ENCODE peak calls at places on chromosomes 2 and 18, in four cellular contexts. D is HepG2, L is A549, I is K562. H is an unnamed sample.

GRCh38 chr2:40192864-40193669 is 258.8 kb downstream of the SLC8A1 start:
- DNase-seq in D (no peak), L (no peak), I (no peak), H (no peak)

GRCh38 chr2:173545364-173545734 is 190.7 kb downstream of the CDCA7 start:
- DNase-seq in D (no peak), L (peak), I (no peak), H (no peak)

GRCh38 chr18:702957-703659 is 9.3 kb downstream of the ENOSF1 start:
- DNase-seq in D (peak), L (peak), I (no peak), H (peak)

GRCh38 chr2:24730481-24730880 is 62.7 kb downstream of the PTRHD1 start:
- DNase-seq in D (no peak), L (no peak), I (no peak), H (peak)

GRCh38 chr2:104945866-104946265 is 92.0 kb downstream of the POU3F3 start:
- DNase-seq in D (no peak), L (no peak), I (no peak), H (no peak)

GRCh38 chr2:164114937-164115336 is 379.1 kb upstream of the FIGN start:
- DNase-seq in D (no peak), L (no peak), I (no peak), H (no peak)

GRCh38 chr2:200396726-200397348 is 90.3 kb downstream of the SPATS2L start:
- DNase-seq in D (no peak), L (no peak), I (no peak), H (peak)

GRCh38 chr18:7896164-7896563 is 329.0 kb downstream of the PTPRM start:
- DNase-seq in D (no peak), L (no peak), I (no peak), H (no peak)

GRCh38 chr2:215705771-215706261 is 269.9 kb upstream of the FN1 start:
- DNase-seq in D (no peak), L (peak), I (no peak), H (no peak)

GRCh38 chr2:24111407-24111861 is 11.7 kb downstream of the PFN4 start:
- DNase-seq in D (no peak), L (peak), I (peak), H (no peak)

GRCh38 chr2:62461707-62462106 is 44.3 kb downstream of the TMEM17 start:
- DNase-seq in D (no peak), L (peak), I (no peak), H (no peak)

GRCh38 chr2:121748202-121748601 is 7.2 kb upstream of the TSN start:
- DNase-seq in D (peak), L (peak), I (peak), H (peak)

GRCh38 chr2:6492573-6492972 is 373.1 kb downstream of the CMPK2 start:
- DNase-seq in D (no peak), L (no peak), I (no peak), H (no peak)

GRCh38 chr2:99672766-99673375 is 183.1 kb upstream of the REV1 start:
- DNase-seq in D (no peak), L (no peak), I (no peak), H (no peak)

GRCh38 chr18:37962316-37962966 is 396.8 kb upstream of the CELF4 start:
- DNase-seq in D (no peak), L (no peak), I (no peak), H (no peak)

GRCh38 chr18:8602040-8602439 is 7.2 kb upstream of the RAB12 start:
- DNase-seq in D (no peak), L (no peak), I (peak), H (no peak)

GRCh38 chr2:3466482-3466863 is 52.9 kb downstream of the ADI1 start:
- DNase-seq in D (no peak), L (no peak), I (no peak), H (no peak)

GRCh38 chr18:78295271-78295670 is 684.3 kb upstream of the SALL3 start:
- DNase-seq in D (no peak), L (no peak), I (no peak), H (no peak)

GRCh38 chr18:78292602-78293001 is 687.0 kb upstream of the SALL3 start:
- DNase-seq in D (no peak), L (no peak), I (no peak), H (no peak)

GRCh38 chr18:78296152-78296551 is 683.5 kb upstream of the SALL3 start:
- DNase-seq in D (no peak), L (no peak), I (no peak), H (no peak)

GRCh38 chr18:78293940-78294401 is 685.6 kb upstream of the SALL3 start:
- DNase-seq in D (no peak), L (no peak), I (no peak), H (no peak)

DNA sequence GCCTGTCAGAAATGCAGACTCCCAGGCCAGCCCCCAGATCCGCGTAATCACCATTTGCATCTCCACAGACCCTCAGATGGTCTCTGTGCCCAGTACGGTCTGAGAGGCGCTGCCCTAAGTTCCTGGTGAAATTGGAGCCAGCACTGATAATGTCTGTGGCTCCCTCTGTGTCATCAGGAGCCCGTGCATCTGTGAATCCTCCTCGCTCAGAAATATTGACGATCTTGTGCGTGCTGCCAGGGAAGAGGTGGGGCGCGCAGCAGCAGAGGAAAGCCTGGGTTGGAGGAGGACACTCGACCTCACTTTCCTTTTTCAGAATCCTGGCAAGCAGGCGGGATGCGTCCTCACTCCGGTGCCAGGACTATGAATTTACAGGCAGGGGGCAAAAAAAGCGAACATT is 686.1 kb upstream of the SALL3 start:
- DNase-seq in D (no peak), L (no peak), I (no peak), H (no peak)
- H3K4me3 ChIP-seq in D (no peak), L (no peak), I (no peak), H (no peak)

GRCh38 chr18:52667388-52667787 is 327.4 kb downstream of the DCC start:
- DNase-seq in D (no peak), L (no peak), I (no peak), H (no peak)

GRCh38 chr18:52670903-52671302 is 330.9 kb downstream of the DCC start:
- DNase-seq in D (peak), L (peak), I (no peak), H (no peak)
- TF ChIP-seq MYC in D (no peak), L (no peak), I (no peak), H (no peak)

DNA sequence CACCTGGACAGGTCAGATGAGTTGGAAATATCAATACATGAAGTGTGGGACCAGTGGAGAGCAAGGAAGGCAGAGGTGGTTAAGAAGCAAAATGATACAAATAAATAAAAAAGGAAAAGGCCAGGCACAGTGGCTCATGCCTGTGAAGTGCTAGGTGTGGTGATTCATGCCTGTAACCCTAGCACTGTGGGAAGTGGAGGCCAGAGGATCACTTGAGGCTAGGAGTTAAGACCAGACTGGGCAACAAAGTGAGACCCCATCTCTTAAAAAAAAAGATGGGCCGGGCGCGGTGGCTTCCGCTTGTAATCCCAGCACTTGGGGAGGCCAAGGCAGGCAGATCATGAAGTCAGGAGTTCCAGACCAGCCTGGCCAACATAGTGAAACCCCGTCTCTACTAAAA is 2.9 kb downstream of the STON1 start:
- DNase-seq in D (no peak), L (no peak), I (no peak), H (no peak)
- TF ChIP-seq JUN in D (no peak), L (no peak), I (no peak), H (no peak)

DNA sequence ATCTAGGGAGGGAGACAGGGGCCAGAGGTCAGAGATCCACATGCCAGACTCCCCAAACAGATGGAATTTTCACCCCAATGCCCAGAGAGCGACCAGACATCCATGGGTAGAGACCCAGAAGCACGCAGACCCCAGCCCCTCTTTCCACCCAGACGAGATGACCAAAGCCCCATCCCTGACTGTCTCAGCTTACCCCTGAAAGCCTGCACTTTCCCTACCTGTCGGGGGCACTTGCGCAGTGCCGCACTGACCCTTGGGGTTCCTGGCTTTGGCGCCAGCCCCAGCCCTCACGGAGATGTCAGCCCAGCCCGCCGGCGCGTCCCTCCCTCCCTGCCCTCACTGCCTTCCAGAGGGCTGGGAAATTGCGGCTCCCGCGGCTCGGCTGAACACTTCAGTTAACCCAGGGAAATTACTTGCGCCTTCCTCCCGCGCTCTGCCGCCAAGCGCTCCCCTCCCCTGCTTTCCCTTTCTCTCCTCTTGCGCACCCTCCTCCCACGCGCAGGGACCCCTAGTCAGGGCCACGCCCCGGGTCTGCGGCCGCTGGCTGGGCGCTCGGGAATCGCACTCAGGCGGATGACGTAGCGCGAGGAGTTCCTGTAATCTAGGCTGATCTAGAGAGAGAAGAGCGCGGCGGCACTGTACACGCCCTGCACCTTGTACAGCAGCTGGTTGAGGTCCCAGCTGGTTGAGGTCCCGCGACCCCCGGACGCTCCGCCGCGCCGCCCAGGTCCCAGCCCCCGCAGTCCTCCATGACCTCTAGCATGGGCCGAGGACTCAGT is 12.0 kb downstream of the ALPG start:
- DNase-seq in D (no peak), L (no peak), I (peak), H (no peak)
- H3K4me3 ChIP-seq in D (no peak), L (peak), I (no peak), H (no peak)

GRCh38 chr2:175628243-175628642 is 373.8 kb downstream of the LNPK start:
- DNase-seq in D (no peak), L (no peak), I (no peak), H (no peak)

GRCh38 chr2:175630319-175631246 is 371.5 kb downstream of the LNPK start:
- DNase-seq in D (peak), L (no peak), I (peak), H (no peak)

GRCh38 chr2:175627405-175627804 is 374.7 kb downstream of the LNPK start:
- DNase-seq in D (no peak), L (no peak), I (no peak), H (no peak)

GRCh38 chr2:175633227-175633626 is 368.8 kb downstream of the LNPK start:
- DNase-seq in D (no peak), L (no peak), I (no peak), H (no peak)

DNA sequence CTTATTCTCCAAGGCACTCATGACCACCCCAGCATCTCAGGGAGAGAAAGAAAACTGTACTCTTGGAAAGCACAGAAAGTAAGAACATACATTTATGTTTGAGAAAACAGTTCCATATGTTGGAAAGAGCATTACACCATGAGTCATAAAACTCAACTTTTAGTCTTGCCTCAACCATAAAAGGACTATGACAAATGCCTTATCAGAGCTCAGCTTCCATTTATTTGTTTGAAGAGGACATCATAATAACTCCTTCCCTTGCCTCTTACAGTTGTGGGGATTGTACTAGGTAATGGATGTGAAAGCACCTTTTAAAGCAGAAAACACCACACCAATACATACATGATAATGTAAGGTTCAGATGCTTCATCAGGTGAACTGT is 370.8 kb downstream of the LNPK start:
- DNase-seq in D (peak), L (no peak), I (no peak), H (no peak)
- TF ChIP-seq MYC in D (no peak), L (no peak), I (no peak), H (no peak)